ENCODE peak calls at places on chromosomes 16 and 17, in nine cellular contexts. J is lower leg skin, R is body of pancreas, U is breast epithelium, O is IMR-90, L is adrenal gland, X is ovary, V is HCT116, W is K562. A is an unnamed sample.

GRCh38 chr17:79414520-79415065 is 196.3 kb downstream of the RBFOX3 start:
- DNase-seq in J (no peak), U (no peak), V (no peak), R (no peak), W (no peak), X (no peak), O (no peak), L (no peak), A (no peak)

GRCh38 chr16:30356401-30357084 is 1.4 kb upstream of the CD2BP2 start:
- DNase-seq in R (no peak), W (no peak), V (no peak), J (no peak), L (peak), O (no peak), X (no peak), U (no peak), A (peak)

GRCh38 chr16:28538733-28539596 is at the start of gene NUPR1:
- DNase-seq in L (peak), O (peak), J (peak), W (no peak), V (no peak), X (peak), U (peak), R (peak), A (peak)

GRCh38 chr17:50255766-50256480 is 18.3 kb upstream of the TMEM92 start:
- DNase-seq in U (no peak), J (no peak), W (peak), O (no peak), X (no peak), V (no peak), L (peak), R (no peak), A (peak)

GRCh38 chr16:67441289-67441753 is 10.4 kb downstream of the HSD11B2 start:
- DNase-seq in L (no peak), O (no peak), J (peak), R (peak), V (no peak), W (no peak), X (peak), U (peak), A (no peak)

GRCh38 chr17:78745407-78746088 is 36.5 kb downstream of the CYTH1 start:
- DNase-seq in X (no peak), J (no peak), U (no peak), L (peak), R (peak), O (peak), V (no peak), W (no peak), A (no peak)

GRCh38 chr17:51461578-51462004 is 201.2 kb downstream of the UTP18 start:
- DNase-seq in W (peak), J (no peak), X (peak), L (peak), R (peak), V (peak), U (no peak), O (peak), A (no peak)

GRCh38 chr17:72432143-72432604 is 311.4 kb downstream of the SOX9 start:
- DNase-seq in R (no peak), V (no peak), J (no peak), W (no peak), U (no peak), X (no peak), L (no peak), O (peak), A (no peak)

GRCh38 chr16:4525069-4525468 is 13.5 kb downstream of the CDIP1 start:
- DNase-seq in V (no peak), O (no peak), J (no peak), R (no peak), W (no peak), U (no peak), X (no peak), L (no peak), A (no peak)

GRCh38 chr17:82441686-82442487 is 8.7 kb downstream of the CYBC1 start:
- DNase-seq in W (no peak), L (no peak), J (no peak), X (no peak), R (no peak), V (no peak), O (no peak), U (no peak), A (no peak)

GRCh38 chr16:69404275-69404805 is 18.5 kb upstream of the TERF2 start:
- DNase-seq in X (no peak), V (peak), R (peak), L (peak), O (peak), J (no peak), W (peak), U (no peak), A (no peak)

GRCh38 chr16:15765880-15766279 is 90.9 kb downstream of the MYH11 start:
- DNase-seq in W (peak), R (peak), U (no peak), L (peak), J (no peak), V (peak), X (no peak), O (peak), A (no peak)

GRCh38 chr16:84572096-84572495 is 45.8 kb downstream of the COTL1 start:
- DNase-seq in V (no peak), J (no peak), R (no peak), X (no peak), O (no peak), U (no peak), L (no peak), W (no peak), A (no peak)

GRCh38 chr16:84569382-84569987 is 48.4 kb downstream of the COTL1 start:
- DNase-seq in L (no peak), V (no peak), J (peak), R (peak), X (no peak), W (no peak), U (no peak), O (no peak), A (no peak)

GRCh38 chr16:84571010-84571409 is 46.9 kb downstream of the COTL1 start:
- DNase-seq in R (no peak), X (no peak), U (no peak), V (no peak), J (no peak), L (no peak), W (no peak), O (no peak), A (no peak)

GRCh38 chr16:84574191-84574590 is 43.7 kb downstream of the COTL1 start:
- DNase-seq in W (no peak), U (peak), V (no peak), J (no peak), X (no peak), O (no peak), R (no peak), L (no peak), A (no peak)

GRCh38 chr16:84571506-84571905 is 46.4 kb downstream of the COTL1 start:
- DNase-seq in O (no peak), J (no peak), V (no peak), X (no peak), R (no peak), W (no peak), U (no peak), L (no peak), A (no peak)
- TF ChIP-seq POLR2A in O (no peak), J (no peak), V (no peak), X (no peak), R (no peak), W (no peak), U (no peak), L (no peak), A (no peak)

GRCh38 chr17:77449373-77449907 is 308.7 kb downstream of the SEC14L1 start:
- DNase-seq in J (no peak), U (no peak), W (no peak), L (no peak), O (no peak), R (no peak), V (no peak), X (no peak), A (no peak)

GRCh38 chr17:77450742-77451270 is 310.0 kb downstream of the SEC14L1 start:
- DNase-seq in W (no peak), O (no peak), L (no peak), U (no peak), X (no peak), R (no peak), V (no peak), J (no peak), A (no peak)

GRCh38 chr17:77449908-77450741 is 309.4 kb downstream of the SEC14L1 start:
- DNase-seq in X (peak), U (no peak), L (peak), V (no peak), J (peak), R (peak), W (peak), O (peak), A (no peak)

GRCh38 chr17:77451894-77452852 is 311.4 kb downstream of the SEC14L1 start:
- DNase-seq in O (peak), L (peak), J (no peak), X (peak), R (peak), V (no peak), U (peak), W (no peak), A (no peak)

DNA sequence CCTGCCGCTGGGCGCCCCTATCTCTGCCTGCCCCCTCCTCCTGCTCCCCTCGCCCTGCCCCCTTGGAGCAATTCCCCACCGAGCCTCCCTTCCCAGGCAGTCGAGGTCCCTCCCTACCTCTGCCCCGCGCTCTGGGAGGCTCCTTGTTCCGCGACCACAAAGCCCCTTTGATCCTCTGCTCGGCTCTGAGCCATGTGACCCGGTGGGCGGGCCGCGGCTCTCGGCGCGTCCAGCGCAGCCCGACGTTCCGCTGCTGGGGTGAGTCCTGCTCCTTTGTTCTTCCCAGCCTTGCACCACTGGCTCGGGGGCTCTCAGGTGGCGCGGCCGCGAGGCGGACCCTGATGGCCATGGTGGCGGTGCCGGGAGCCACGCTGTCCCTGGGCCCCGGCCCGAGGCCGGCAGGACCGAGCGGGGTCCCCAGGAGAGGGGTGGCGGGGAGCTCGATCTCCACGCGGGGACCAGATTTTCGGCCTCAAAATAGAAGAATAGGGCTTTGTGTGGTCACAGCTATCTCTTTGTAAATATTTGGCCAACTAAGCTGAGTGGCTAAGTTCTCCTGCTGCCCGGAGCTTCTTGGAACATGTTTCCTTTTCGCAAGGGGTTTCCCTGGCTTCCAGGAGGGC is 310.6 kb downstream of the SEC14L1 start:
- DNase-seq in W (peak), L (peak), X (peak), O (peak), R (peak), U (peak), J (no peak), V (no peak), A (no peak)
- TF ChIP-seq POLR2A in W (peak), L (no peak), X (no peak), O (no peak), R (peak), U (no peak), J (no peak), V (no peak), A (no peak)

GRCh38 chr17:7477392-7478275 is 1.8 kb downstream of the ZBTB4 start:
- DNase-seq in R (peak), W (no peak), O (peak), L (peak), U (peak), V (no peak), J (no peak), X (peak), A (no peak)
- TF ChIP-seq POLR2A in R (peak), W (no peak), O (peak), L (peak), U (no peak), V (no peak), J (no peak), X (no peak), A (no peak)

DNA sequence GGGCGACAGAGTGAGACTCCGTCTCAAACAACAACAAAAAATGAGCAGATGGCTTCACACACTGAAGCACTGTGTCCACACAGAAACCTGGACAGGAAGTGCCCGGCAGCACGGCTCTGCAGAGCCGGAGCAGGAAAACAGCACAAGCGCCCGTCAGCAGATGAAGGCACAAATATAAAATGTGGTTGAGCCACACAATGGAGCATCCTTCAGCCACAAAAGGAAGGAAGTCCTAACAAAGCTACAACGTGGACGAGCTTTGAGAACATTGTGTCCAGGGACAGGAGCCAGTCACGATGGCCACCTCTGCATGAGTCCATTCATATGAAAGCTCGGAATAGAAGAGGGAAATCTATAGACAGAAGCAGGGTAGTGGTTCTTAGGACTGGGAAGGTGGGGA is 15.7 kb downstream of the RHBDF2 start:
- DNase-seq in L (no peak), O (no peak), J (peak), X (no peak), V (no peak), R (peak), U (no peak), W (no peak), A (no peak)
- TF ChIP-seq POLR2A in L (no peak), O (no peak), J (no peak), X (no peak), V (no peak), R (no peak), U (no peak), W (no peak), A (no peak)

A was measured in vagina.